ENCODE peak calls at places on chromosomes 5 and 9, in five cellular contexts. S is hippocampal formation; H is activated CD4-positive, alpha-beta T cell treated with anti-CD3 and anti-CD28 coated beads, Interleukin-2, amount 50 U/mL, for 1 hour; B is activated CD8-positive, alpha-beta memory T cell treated with anti-CD3 and anti-CD28 coated beads for 24 hours; Y is EH. A is an unnamed sample.

GRCh38 chr9:99873531-99873930 is 32.9 kb upstream of the STX17 start:
- DNase-seq in S (no peak), H (no peak), B (no peak), Y (peak), A (no peak)

GRCh38 chr5:43903129-43903528 is 300.1 kb downstream of the NNT start:
- DNase-seq in S (no peak), H (no peak), B (no peak), Y (no peak), A (no peak)

GRCh38 chr9:93894691-93895079 is 60.5 kb downstream of the BARX1 start:
- DNase-seq in S (no peak), H (no peak), B (peak), Y (no peak), A (no peak)

GRCh38 chr5:35172526-35172925 is 57.8 kb downstream of the PRLR start:
- DNase-seq in S (no peak), H (no peak), B (no peak), Y (no peak), A (no peak)

GRCh38 chr9:130124471-130124870 is 47.7 kb upstream of the NCS1 start:
- DNase-seq in S (no peak), H (no peak), B (no peak), Y (no peak), A (no peak)

GRCh38 chr9:98993570-98993945 is 49.9 kb downstream of the COL15A1 start:
- DNase-seq in S (no peak), H (no peak), B (peak), Y (no peak), A (no peak)

GRCh38 chr5:74306845-74307244 is 333.7 kb downstream of the ENC1 start:
- DNase-seq in S (no peak), H (no peak), B (no peak), Y (no peak), A (no peak)

GRCh38 chr5:128711216-128711615 is 173.2 kb upstream of the FBN2 start:
- DNase-seq in S (no peak), H (no peak), B (no peak), Y (peak), A (no peak)

GRCh38 chr5:134245101-134245604 is 19.3 kb upstream of the PPP2CA start:
- DNase-seq in S (no peak), H (no peak), B (no peak), Y (peak), A (peak)

GRCh38 chr9:95940265-95940664 is 64.8 kb downstream of the ERCC6L2 start:
- DNase-seq in S (no peak), H (no peak), B (no peak), Y (peak), A (no peak)

GRCh38 chr9:10026585-10026984 is 586.2 kb downstream of the PTPRD start:
- DNase-seq in S (no peak), H (no peak), B (no peak), Y (no peak), A (no peak)

GRCh38 chr9:121133104-121133816 is 58.5 kb downstream of the CNTRL start:
- DNase-seq in S (no peak), H (peak), B (peak), Y (no peak), A (no peak)

GRCh38 chr5:180467576-180467975 is 26.6 kb upstream of the CNOT6 start:
- DNase-seq in S (no peak), H (no peak), B (no peak), Y (no peak), A (no peak)

A was measured in ovary.